ENCODE peak calls at places on chromosomes 12 and 14, in six cellular contexts. O is mesendoderm, L is tibial artery, E is NB4, S is PC-9, V is heart right ventricle. I is an unnamed sample.
A peak's percentile ranks its signal among the peaks of the same experiment; 100 is the strongest.

GRCh38 chr14:81062816-81063215 is 107.4 kb downstream of the TSHR start:
- DNase-seq in L (no peak), V (peak; percentile 3), O (peak; percentile 66), E (peak; percentile 44), S (no peak), I (no peak)

GRCh38 chr12:981176-981828 is 9.7 kb upstream of the ERC1 start:
- DNase-seq in V (no peak), S (peak; percentile 87), O (no peak), L (no peak), E (no peak), I (no peak)

GRCh38 chr12:89901319-89901718 is 192.7 kb upstream of the ATP2B1 start:
- DNase-seq in L (no peak), E (no peak), V (no peak), S (no peak), O (no peak), I (no peak)

GRCh38 chr14:65850429-65851145 is 438.1 kb downstream of the FUT8 start:
- DNase-seq in O (no peak), V (no peak), S (no peak), L (no peak), E (no peak), I (no peak)

GRCh38 chr14:80850197-80850814 is 91.2 kb downstream of the CEP128 start:
- DNase-seq in E (peak; percentile 44), L (no peak), V (no peak), S (no peak), O (peak; percentile 27), I (no peak)

GRCh38 chr14:60204104-60204842 is 39.1 kb upstream of the DHRS7 start:
- DNase-seq in E (peak; percentile 62), O (no peak), L (no peak), V (no peak), S (no peak), I (no peak)

GRCh38 chr12:4900327-4900726 is 9.4 kb upstream of the KCNA1 start:
- DNase-seq in O (peak; percentile 26), E (no peak), S (no peak), L (no peak), V (no peak), I (no peak)

GRCh38 chr12:104722541-104723534 is 235.3 kb downstream of the SLC41A2 start:
- DNase-seq in L (no peak), O (peak; percentile 83), S (no peak), V (no peak), E (no peak), I (no peak)

GRCh38 chr12:121600702-121601336 is 20.0 kb upstream of the KDM2B start:
- DNase-seq in S (no peak), O (no peak), V (no peak), L (no peak), E (no peak), I (no peak)

GRCh38 chr12:57235012-57235727 is 5.7 kb downstream of the SHMT2 start:
- DNase-seq in S (no peak), V (peak; percentile 84), E (no peak), L (peak; percentile 98), O (peak; percentile 74), I (no peak)

GRCh38 chr12:13339538-13339937 is 143.0 kb downstream of the EMP1 start:
- DNase-seq in O (no peak), E (no peak), L (no peak), S (peak; percentile 95), V (no peak), I (no peak)

GRCh38 chr14:52189330-52189729 is 78.2 kb upstream of the PTGDR start:
- DNase-seq in O (no peak), S (peak; percentile 34), V (no peak), L (no peak), E (no peak), I (no peak)

GRCh38 chr14:74475678-74476077 is 17.4 kb downstream of the NPC2 start:
- DNase-seq in L (no peak), V (no peak), S (no peak), E (no peak), O (no peak), I (peak; percentile 59)

GRCh38 chr14:47826809-47827208 is 151.4 kb upstream of the MDGA2 start:
- DNase-seq in S (no peak), O (no peak), V (no peak), E (no peak), L (no peak), I (no peak)

GRCh38 chr12:31004666-31005065 is 69.0 kb upstream of the DDX11 start:
- DNase-seq in O (no peak), S (no peak), L (peak; percentile 33), E (no peak), V (no peak), I (no peak)

GRCh38 chr12:64273527-64274403 is 51.7 kb upstream of the KICS2 start:
- DNase-seq in S (no peak), L (no peak), O (peak; percentile 83), V (no peak), E (peak; percentile 45), I (no peak)

GRCh38 chr12:24991209-24992049 is 42.5 kb upstream of the BCAT1 start:
- DNase-seq in O (peak; percentile 51), V (no peak), S (peak; percentile 49), E (peak; percentile 87), L (no peak), I (peak; percentile 34)

GRCh38 chr12:56995930-56996496 is 10.3 kb downstream of the ZBTB39 start:
- DNase-seq in E (no peak), V (no peak), L (no peak), O (no peak), S (no peak), I (no peak)

DNA sequence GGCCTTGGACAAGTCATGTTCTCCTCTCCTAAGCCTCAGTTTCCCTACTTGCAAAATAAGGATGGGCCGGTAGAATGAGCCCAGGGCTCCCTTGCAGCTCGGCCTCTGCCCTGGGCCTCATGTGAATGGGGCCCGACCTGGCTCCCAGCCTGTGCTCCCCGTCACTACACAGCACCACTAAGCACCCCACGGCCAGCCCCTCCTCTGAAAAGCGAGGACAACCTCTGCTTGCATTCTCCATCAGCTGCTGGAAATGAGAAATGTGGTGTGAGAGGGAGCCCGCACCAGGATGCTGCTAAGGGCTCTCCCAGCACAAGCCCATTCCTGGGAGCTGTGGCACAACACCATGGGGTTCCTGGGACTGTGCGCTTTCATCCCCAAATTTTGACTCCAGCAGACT is 10.2 kb downstream of the SLC25A47 start:
- DNase-seq in L (no peak), E (no peak), V (no peak), S (no peak), O (no peak), I (no peak)
- H3K4me3 ChIP-seq in L (no peak overlapping the region), E (no peak overlapping the region), V (no peak overlapping the region), S (no peak overlapping the region), O (no peak overlapping the region), I (no peak overlapping the region)

GRCh38 chr14:41662780-41663477 is 56.3 kb downstream of the LRFN5 start:
- DNase-seq in O (peak; percentile 8), E (no peak), S (no peak), V (no peak), L (no peak), I (no peak)

GRCh38 chr14:41663478-41663845 is 56.8 kb downstream of the LRFN5 start:
- DNase-seq in E (no peak), V (no peak), L (no peak), S (no peak), O (peak; percentile 25), I (peak; percentile 79)

GRCh38 chr14:41668346-41668745 is 61.7 kb downstream of the LRFN5 start:
- DNase-seq in V (no peak), O (no peak), E (no peak), L (no peak), S (no peak), I (no peak)
- H3K4me3 ChIP-seq in V (no peak overlapping the region), O (no peak overlapping the region), E (no peak overlapping the region), L (no peak overlapping the region), S (no peak overlapping the region), I (no peak overlapping the region)

GRCh38 chr14:32080001-32080510 is 3.0 kb downstream of the ARHGAP5 start:
- DNase-seq in E (no peak), O (no peak), S (no peak), V (no peak), L (no peak), I (no peak)
- H3K4me3 ChIP-seq in E (no peak overlapping the region), O (no peak overlapping the region), S (peak overlapping the region; percentile 62), V (no peak overlapping the region), L (no peak overlapping the region), I (peak overlapping the region; percentile 95)

GRCh38 chr12:65596514-65597010 is 227.7 kb upstream of the HMGA2 start:
- DNase-seq in E (no peak), V (no peak), S (no peak), O (no peak), L (no peak), I (no peak)

GRCh38 chr12:65595016-65595560 is 229.2 kb upstream of the HMGA2 start:
- DNase-seq in E (no peak), S (no peak), V (no peak), L (no peak), O (peak; percentile 75), I (no peak)

GRCh38 chr12:65594373-65594772 is 229.9 kb upstream of the HMGA2 start:
- DNase-seq in L (no peak), O (peak; percentile 65), V (no peak), S (no peak), E (no peak), I (peak; percentile 54)

GRCh38 chr12:65598688-65599087 is 225.6 kb upstream of the HMGA2 start:
- DNase-seq in S (no peak), L (no peak), V (no peak), E (no peak), O (peak; percentile 87), I (no peak)

GRCh38 chr12:65597527-65597926 is 226.8 kb upstream of the HMGA2 start:
- DNase-seq in L (no peak), V (no peak), S (no peak), E (peak; percentile 8), O (peak; percentile 76), I (no peak)
- H3K4me3 ChIP-seq in L (no peak overlapping the region), V (no peak overlapping the region), S (no peak overlapping the region), E (no peak overlapping the region), O (no peak overlapping the region), I (no peak overlapping the region)

DNA sequence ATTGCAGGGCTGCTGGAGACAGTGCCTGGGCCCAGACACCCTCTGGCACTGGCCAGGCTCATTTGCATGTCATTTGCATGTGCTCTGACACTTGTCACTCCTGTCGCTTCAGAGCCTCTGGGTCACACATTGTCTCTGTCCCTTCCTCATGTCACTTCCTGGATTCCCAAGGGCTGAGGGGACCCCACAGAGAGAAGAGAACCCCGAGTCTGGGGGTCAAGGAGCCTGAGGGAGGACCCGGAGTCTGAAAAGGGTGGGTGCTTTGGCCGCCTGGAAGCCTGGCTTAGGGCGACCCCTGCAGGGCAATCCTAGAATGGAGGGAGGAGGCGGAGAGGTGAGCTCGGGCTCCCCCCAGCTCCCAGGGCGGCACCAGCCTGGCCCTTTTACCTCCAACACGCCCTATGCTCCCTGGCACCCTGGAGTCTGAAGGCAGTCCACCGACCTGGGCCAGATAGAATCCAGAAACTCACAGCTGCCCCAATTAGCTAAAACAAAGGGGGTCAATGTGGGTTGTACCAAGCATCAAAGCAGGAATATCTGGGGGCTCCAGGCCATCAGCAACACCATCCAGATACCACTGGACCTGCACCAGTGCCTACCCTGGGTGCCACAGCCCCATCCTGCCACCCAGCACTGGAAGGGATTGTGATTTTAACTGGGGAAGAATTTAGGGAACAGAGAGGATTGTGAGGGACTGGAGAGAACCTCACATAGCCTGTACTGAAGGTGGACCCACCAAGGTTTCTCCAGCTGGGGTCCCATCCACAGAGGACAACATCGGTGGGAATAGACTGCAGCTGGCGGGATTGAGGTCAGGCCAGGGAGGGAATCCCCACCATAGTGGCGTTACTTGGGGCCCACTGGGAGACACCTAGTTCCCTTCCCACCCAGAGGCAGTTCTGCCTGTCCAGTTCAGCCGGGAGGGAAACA is 21.8 kb upstream of the KRT78 start:
- DNase-seq in L (no peak), O (peak; percentile 68), S (peak; percentile 44), V (peak; percentile 41), E (peak; percentile 68), I (no peak)
- H3K4me3 ChIP-seq in L (no peak overlapping the region), O (no peak overlapping the region), S (peak overlapping the region; percentile 23), V (no peak overlapping the region), E (no peak overlapping the region), I (no peak overlapping the region)

GRCh38 chr14:89040080-89040437 is 215.6 kb downstream of the TTC8 start:
- DNase-seq in O (no peak), S (no peak), L (no peak), E (no peak), V (no peak), I (no peak)
- H3K4me3 ChIP-seq in O (no peak overlapping the region), S (no peak overlapping the region), L (peak overlapping the region; percentile 39), E (no peak overlapping the region), V (peak overlapping the region; percentile 24), I (no peak overlapping the region)

I was measured in retinal pigment epithelial cell.